ENCODE peak calls at places on chromosome 14, in six cellular contexts. Y is HAP-1, Q is GM23338, G is OCI-LY7, B is lower lobe of right lung, K is heart right ventricle. D is an unnamed sample. For H3K36me3 and H3K4me1, the result is how much of the 10 kb centered on the place peaks cover.

GRCh38 chr14:92263681-92264080 is 59.3 kb upstream of the SLC24A4 start:
- DNase-seq in Y (no peak), Q (no peak), G (no peak), B (no peak), K (no peak), D (no peak)

GRCh38 chr14:63287661-63288483 is 30.9 kb downstream of the GPHB5 start:
- DNase-seq in Y (no peak), Q (no peak), G (no peak), B (no peak), K (no peak), D (no peak)

GRCh38 chr14:96363751-96364336 is 518 bp downstream of the GSKIP start:
- DNase-seq in Y (peak), Q (peak), G (peak), B (peak), K (peak), D (peak)

GRCh38 chr14:58796636-58797429 is 159.1 kb downstream of the DACT1 start:
- DNase-seq in Y (no peak), Q (peak), G (no peak), B (no peak), K (no peak), D (no peak)

GRCh38 chr14:51304428-51304827 is 64.4 kb downstream of the TMX1 start:
- DNase-seq in Y (no peak), Q (peak), G (no peak), B (no peak), K (no peak), D (no peak)

GRCh38 chr14:70380834-70381233 is 21.4 kb upstream of the COX16 start:
- DNase-seq in Y (no peak), Q (no peak), G (no peak), B (no peak), K (no peak), D (no peak)

GRCh38 chr14:104818714-104819161 is 17.8 kb downstream of the ZBTB42 start:
- DNase-seq in Y (no peak), Q (no peak), G (no peak), B (no peak), K (no peak), D (no peak)

GRCh38 chr14:79972230-79972629 is 239.1 kb downstream of the DIO2 start:
- DNase-seq in Y (no peak), Q (no peak), G (no peak), B (no peak), K (no peak), D (no peak)

GRCh38 chr14:71169028-71169427 is 261.8 kb downstream of the PCNX1 start:
- DNase-seq in Y (no peak), Q (no peak), G (no peak), B (no peak), K (no peak), D (no peak)

GRCh38 chr14:103292426-103293374 is 41.3 kb upstream of the EIF5 start:
- DNase-seq in Y (peak), Q (peak), G (peak), B (peak), K (peak), D (peak)

GRCh38 chr14:103031956-103032355 is 25.4 kb downstream of the CDC42BPB start:
- DNase-seq in Y (peak), Q (peak), G (peak), B (no peak), K (no peak), D (peak)

GRCh38 chr14:93099643-93100042 is 16.1 kb downstream of the ITPK1 start:
- DNase-seq in Y (no peak), Q (no peak), G (no peak), B (no peak), K (no peak), D (no peak)

GRCh38 chr14:87995500-87996275 is 2.7 kb upstream of the GALC start:
- DNase-seq in Y (no peak), Q (no peak), G (no peak), B (no peak), K (no peak), D (no peak)

GRCh38 chr14:37131205-37131604 is 41.2 kb downstream of the SLC25A21 start:
- DNase-seq in Y (no peak), Q (no peak), G (no peak), B (no peak), K (no peak), D (no peak)

GRCh38 chr14:37246427-37246829 is 48.7 kb downstream of the MIPOL1 start:
- DNase-seq in Y (no peak), Q (peak), G (peak), B (no peak), K (no peak), D (no peak)

GRCh38 chr14:105311838-105312237 is 2.7 kb upstream of the PACS2 start:
- DNase-seq in Y (no peak), Q (no peak), G (no peak), B (no peak), K (no peak), D (no peak)

GRCh38 chr14:51603495-51603894 is 48.2 kb upstream of the FRMD6 start:
- DNase-seq in Y (no peak), Q (no peak), G (no peak), B (no peak), K (no peak), D (no peak)

GRCh38 chr14:93984070-93984469 is 7.7 kb upstream of the ASB2 start:
- DNase-seq in Y (no peak), Q (peak), G (no peak), B (peak), K (no peak), D (no peak)

GRCh38 chr14:55071870-55072640 is 20.6 kb downstream of the MAPK1IP1L start:
- DNase-seq in Y (no peak), Q (no peak), G (peak), B (no peak), K (peak), D (no peak)

GRCh38 chr14:58941666-58942065 is 246.8 kb upstream of the DAAM1 start:
- DNase-seq in Y (no peak), Q (no peak), G (no peak), B (no peak), K (no peak), D (no peak)

GRCh38 chr14:37591311-37591940 is 3.6 kb downstream of the FOXA1 start:
- DNase-seq in Y (peak), Q (peak), G (no peak), B (peak), K (no peak), D (no peak)

GRCh38 chr14:61483477-61483876 is 162.1 kb downstream of the PRKCH start:
- DNase-seq in Y (no peak), Q (no peak), G (no peak), B (no peak), K (no peak), D (no peak)

GRCh38 chr14:44609201-44609600 is 102.1 kb upstream of the FSCB start:
- DNase-seq in Y (no peak), Q (no peak), G (no peak), B (no peak), K (no peak), D (no peak)

GRCh38 chr14:97366400-97366799 is 569.2 kb downstream of the VRK1 start:
- DNase-seq in Y (no peak), Q (peak), G (no peak), B (no peak), K (no peak), D (no peak)

GRCh38 chr14:106844608-106845285 is 1318.4 kb downstream of the TMEM121 start:
- DNase-seq in Y (peak), Q (no peak), G (peak), B (peak), K (peak), D (peak)

GRCh38 chr14:23361763-23362162 is 3.2 kb downstream of the EFS start:
- DNase-seq in Y (no peak), Q (no peak), G (no peak), B (no peak), K (no peak), D (no peak)

GRCh38 chr14:89575386-89576061 is 158.5 kb upstream of the FOXN3 start:
- DNase-seq in Y (no peak), Q (no peak), G (no peak), B (no peak), K (no peak), D (no peak)

GRCh38 chr14:33357225-33358010 is 418.7 kb downstream of the NPAS3 start:
- DNase-seq in Y (no peak), Q (no peak), G (no peak), B (no peak), K (no peak), D (no peak)

GRCh38 chr14:66311058-66311457 is 175.1 kb upstream of the CCDC196 start:
- DNase-seq in Y (no peak), Q (no peak), G (no peak), B (no peak), K (no peak), D (no peak)

GRCh38 chr14:64841772-64842490 is 37.8 kb downstream of the SPTB start:
- DNase-seq in Y (no peak), Q (no peak), G (no peak), B (no peak), K (peak), D (no peak)

GRCh38 chr14:37230551-37231194 is 32.9 kb downstream of the MIPOL1 start:
- DNase-seq in Y (peak), Q (peak), G (peak), B (no peak), K (peak), D (peak)

GRCh38 chr14:76900406-76901085 is 74.3 kb downstream of the LRRC74A start:
- DNase-seq in Y (no peak), Q (no peak), G (no peak), B (no peak), K (no peak), D (no peak)

GRCh38 chr14:105090493-105091334 is 25.5 kb upstream of the GPR132 start:
- DNase-seq in Y (peak), Q (peak), G (peak), B (peak), K (peak), D (peak)

GRCh38 chr14:72883963-72884362 is 9.9 kb downstream of the DPF3 start:
- DNase-seq in Y (no peak), Q (peak), G (no peak), B (no peak), K (no peak), D (no peak)

GRCh38 chr14:53226553-53226952 is 73.4 kb upstream of the DDHD1 start:
- DNase-seq in Y (no peak), Q (no peak), G (no peak), B (no peak), K (peak), D (peak)

GRCh38 chr14:43204816-43205215 is 1302.3 kb downstream of the FSCB start:
- DNase-seq in Y (no peak), Q (no peak), G (no peak), B (no peak), K (no peak), D (no peak)

GRCh38 chr14:39229222-39229543 is 4.5 kb upstream of the MIA2 start:
- DNase-seq in Y (no peak), Q (no peak), G (peak), B (no peak), K (no peak), D (no peak)

GRCh38 chr14:93220509-93220908 is 13.5 kb downstream of the UBR7 start:
- DNase-seq in Y (no peak), Q (no peak), G (no peak), B (no peak), K (no peak), D (no peak)

GRCh38 chr14:71533396-71533795 is 398.8 kb upstream of the RGS6 start:
- DNase-seq in Y (no peak), Q (no peak), G (no peak), B (no peak), K (no peak), D (no peak)

GRCh38 chr14:75711796-75712211 is 50.8 kb downstream of the TTLL5 start:
- DNase-seq in Y (peak), Q (peak), G (no peak), B (peak), K (peak), D (no peak)
- H3K4me3 ChIP-seq in Y (no peak), Q (no peak), G (no peak), B (no peak), K (no peak), D (no peak)

GRCh38 chr14:99460793-99461192 is 19.9 kb downstream of the SETD3 start:
- DNase-seq in Y (no peak), Q (peak), G (no peak), B (no peak), K (no peak), D (no peak)

GRCh38 chr14:99461411-99461810 is 19.2 kb downstream of the SETD3 start:
- DNase-seq in Y (no peak), Q (no peak), G (no peak), B (no peak), K (no peak), D (no peak)

GRCh38 chr14:99459491-99460100 is 21.1 kb downstream of the SETD3 start:
- DNase-seq in Y (no peak), Q (no peak), G (no peak), B (no peak), K (no peak), D (no peak)

GRCh38 chr14:99463974-99464373 is 16.7 kb downstream of the SETD3 start:
- DNase-seq in Y (no peak), Q (no peak), G (no peak), B (no peak), K (no peak), D (no peak)

GRCh38 chr14:99462211-99462610 is 18.4 kb downstream of the SETD3 start:
- DNase-seq in Y (no peak), Q (no peak), G (no peak), B (no peak), K (no peak), D (no peak)
- H3K36me3 ChIP-seq in Y (under half), Q (under half), G (half or more), B (half or more), K (half or more), D (under half)

GRCh38 chr14:90649557-90650135 is 166.6 kb downstream of the TTC7B start:
- DNase-seq in Y (no peak), Q (no peak), G (no peak), B (no peak), K (no peak), D (no peak)

GRCh38 chr14:90651976-90652560 is 164.2 kb downstream of the TTC7B start:
- DNase-seq in Y (no peak), Q (no peak), G (no peak), B (no peak), K (no peak), D (no peak)

GRCh38 chr14:90649096-90649495 is 167.1 kb downstream of the TTC7B start:
- DNase-seq in Y (no peak), Q (peak), G (no peak), B (no peak), K (no peak), D (no peak)

GRCh38 chr14:90652626-90653025 is 163.6 kb downstream of the TTC7B start:
- DNase-seq in Y (no peak), Q (no peak), G (no peak), B (no peak), K (no peak), D (no peak)

DNA sequence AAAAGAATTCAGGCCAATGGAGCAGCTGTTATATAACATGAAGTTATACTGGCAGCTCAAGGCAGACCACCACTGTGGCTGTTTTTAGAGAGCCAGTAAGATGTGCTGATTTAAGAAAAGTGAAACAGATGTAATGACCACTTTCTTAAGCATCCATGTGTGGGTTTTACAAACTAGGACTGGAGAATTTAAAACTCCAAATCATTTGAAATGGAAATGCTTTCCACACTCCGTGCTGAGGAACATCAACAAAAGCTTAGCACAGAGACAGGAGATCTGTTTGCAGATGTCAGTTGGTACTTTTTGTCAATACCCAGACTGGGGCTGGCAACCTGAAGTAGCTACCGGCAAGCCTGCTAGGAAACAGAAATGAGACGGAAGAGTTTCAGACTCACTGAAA is 164.8 kb downstream of the TTC7B start:
- DNase-seq in Y (no peak), Q (no peak), G (no peak), B (no peak), K (no peak), D (no peak)
- H3K4me1 ChIP-seq in Y (under half), Q (under half), G (under half), B (under half), K (under half), D (under half)

GRCh38 chr14:21072102-21072501 is 2.0 kb downstream of the ARHGEF40 start:
- DNase-seq in Y (no peak), Q (peak), G (no peak), B (no peak), K (peak), D (no peak)
- H3K4me3 ChIP-seq in Y (peak), Q (peak), G (peak), B (peak), K (peak), D (peak)

GRCh38 chr14:56633544-56633943 is 53.9 kb downstream of the TMEM260 start:
- DNase-seq in Y (no peak), Q (no peak), G (no peak), B (no peak), K (no peak), D (no peak)
- H3K36me3 ChIP-seq in Y (under half), Q (under half), G (half or more), B (half or more), K (half or more), D (under half)

DNA sequence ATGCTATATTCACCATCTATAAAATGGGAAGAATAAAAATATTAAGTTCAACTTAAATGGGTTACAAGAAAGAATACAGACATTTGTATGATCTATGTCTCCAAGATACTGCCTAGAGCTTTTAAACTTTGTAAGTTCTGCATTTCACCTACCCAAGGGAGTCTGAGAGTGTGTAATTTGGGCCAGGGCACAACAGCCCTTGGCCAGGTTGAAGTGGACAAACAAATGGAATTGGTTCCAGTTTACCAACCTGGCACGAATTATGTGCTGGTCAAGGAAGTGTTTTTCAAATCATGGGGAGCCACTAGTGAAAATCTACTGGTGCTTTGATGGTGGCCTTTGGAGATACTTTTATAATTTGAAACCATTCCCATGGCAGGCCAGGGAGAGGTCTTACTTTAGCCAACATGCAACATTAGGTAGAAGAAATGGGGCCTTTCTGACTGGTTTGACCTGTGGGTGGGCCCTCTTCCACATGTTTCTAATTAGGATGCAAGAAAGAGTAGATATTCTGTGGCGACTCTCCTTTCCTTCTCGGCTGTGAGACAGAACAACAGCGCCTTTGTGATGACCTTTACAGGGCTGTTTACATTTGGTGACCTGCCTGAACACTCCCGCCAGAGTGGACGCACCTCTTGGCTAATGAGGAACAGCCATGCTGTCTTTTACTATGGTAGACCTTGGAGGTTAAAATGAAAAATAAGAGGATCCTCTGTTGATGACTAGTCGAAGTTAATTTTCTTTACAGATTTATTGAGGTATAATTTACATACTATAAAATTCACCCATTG is 476.6 kb downstream of the ZFP36L1 start:
- DNase-seq in Y (no peak), Q (no peak), G (no peak), B (no peak), K (no peak), D (no peak)
- H3K4me1 ChIP-seq in Y (under half), Q (under half), G (under half), B (under half), K (under half), D (under half)

GRCh38 chr14:74083161-74083560 is 1.1 kb downstream of the ALDH6A1 start:
- DNase-seq in Y (no peak), Q (no peak), G (no peak), B (no peak), K (no peak), D (no peak)

GRCh38 chr14:74085047-74085637 is 386 bp downstream of the LIN52 start:
- DNase-seq in Y (peak), Q (peak), G (peak), B (no peak), K (no peak), D (no peak)

GRCh38 chr14:74084277-74085046 is at the start of the genes ALDH6A1 and LIN52:
- DNase-seq in Y (peak), Q (peak), G (peak), B (peak), K (peak), D (peak)

GRCh38 chr14:74085828-74086227 is 1.1 kb downstream of the LIN52 start:
- DNase-seq in Y (no peak), Q (no peak), G (peak), B (no peak), K (no peak), D (no peak)

GRCh38 chr14:74083784-74084276 is 423 bp downstream of the ALDH6A1 start:
- DNase-seq in Y (no peak), Q (peak), G (peak), B (no peak), K (no peak), D (no peak)
- H3K4me3 ChIP-seq in Y (peak), Q (peak), G (peak), B (peak), K (peak), D (peak)

DNA sequence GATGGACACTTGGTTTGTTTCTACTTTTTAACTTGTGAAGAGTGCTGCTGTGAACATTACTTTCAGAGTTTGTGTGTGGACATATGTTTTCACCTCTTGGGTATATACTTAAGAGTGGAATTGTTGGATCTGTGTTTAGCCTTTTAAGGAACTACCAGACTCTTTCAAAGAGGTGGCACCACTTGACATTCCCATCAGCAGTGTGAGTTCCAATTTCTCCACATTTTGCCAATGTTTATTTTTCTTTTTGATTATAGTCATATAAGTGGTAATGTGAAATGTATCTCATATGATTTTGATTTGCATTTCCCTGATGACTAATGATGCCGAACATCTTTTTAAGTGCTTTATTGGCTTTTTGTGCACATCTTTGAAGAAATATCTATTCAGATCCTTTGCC is 44.8 kb downstream of the ARHGAP5 start:
- DNase-seq in Y (no peak), Q (no peak), G (no peak), B (no peak), K (no peak), D (no peak)
- H3K36me3 ChIP-seq in Y (under half), Q (under half), G (under half), B (under half), K (under half), D (under half)